ENCODE peak calls at places on chromosomes 5 and 9, in ten cellular contexts. R, I, H, A, O, M, N, F, Y and W are unnamed samples. For H3K4me1, the result is how much of the 10 kb centered on the place peaks cover.

GRCh38 chr9:14336244-14336643 is 22.3 kb upstream of the NFIB start:
- DNase-seq in R (no peak), I (no peak), H (no peak), A (no peak), O (no peak), M (no peak), N (no peak), F (no peak), Y (no peak), W (no peak)

GRCh38 chr5:42740920-42741319 is 15.7 kb upstream of the CCDC152 start:
- DNase-seq in R (no peak), I (no peak), H (no peak), A (no peak), O (no peak), M (no peak), N (no peak), F (no peak), Y (no peak), W (no peak)

GRCh38 chr9:137466041-137466799 is 7.1 kb upstream of the NSMF start:
- DNase-seq in R (no peak), I (peak), H (peak), A (no peak), O (peak), M (no peak), N (no peak), F (no peak), Y (peak), W (no peak)

GRCh38 chr5:122099060-122099790 is 21.2 kb upstream of the LOX start:
- DNase-seq in R (no peak), I (no peak), H (no peak), A (peak), O (no peak), M (no peak), N (peak), F (peak), Y (no peak), W (no peak)

GRCh38 chr9:29322240-29322639 is 1749.0 kb upstream of the C9orf72 start:
- DNase-seq in R (no peak), I (no peak), H (no peak), A (no peak), O (no peak), M (no peak), N (no peak), F (no peak), Y (no peak), W (no peak)

GRCh38 chr5:106331415-106331814 is 1339.3 kb downstream of the EFNA5 start:
- DNase-seq in R (no peak), I (no peak), H (no peak), A (no peak), O (no peak), M (no peak), N (peak), F (peak), Y (no peak), W (no peak)

GRCh38 chr9:95822583-95823431 is 52.7 kb upstream of the ERCC6L2 start:
- DNase-seq in R (no peak), I (no peak), H (no peak), A (peak), O (no peak), M (no peak), N (peak), F (peak), Y (no peak), W (no peak)

GRCh38 chr9:137669261-137669672 is 50.5 kb downstream of the EHMT1 start:
- DNase-seq in R (no peak), I (peak), H (peak), A (peak), O (no peak), M (no peak), N (no peak), F (no peak), Y (no peak), W (peak)

GRCh38 chr9:120348951-120349429 is 231.0 kb downstream of the CDK5RAP2 start:
- DNase-seq in R (peak), I (no peak), H (no peak), A (peak), O (no peak), M (no peak), N (peak), F (peak), Y (peak), W (no peak)

GRCh38 chr9:36590246-36590645 is 17.6 kb downstream of the MELK start:
- DNase-seq in R (no peak), I (no peak), H (no peak), A (no peak), O (no peak), M (no peak), N (no peak), F (no peak), Y (no peak), W (no peak)

GRCh38 chr9:133655701-133656100 is 19.5 kb downstream of the DBH start:
- DNase-seq in R (no peak), I (peak), H (no peak), A (no peak), O (no peak), M (no peak), N (no peak), F (no peak), Y (no peak), W (no peak)

GRCh38 chr5:173309731-173310130 is 18.5 kb downstream of the STC2 start:
- DNase-seq in R (no peak), I (peak), H (no peak), A (no peak), O (no peak), M (no peak), N (no peak), F (no peak), Y (no peak), W (no peak)

GRCh38 chr5:138029501-138029900 is 3.4 kb downstream of the FAM13B start:
- DNase-seq in R (no peak), I (no peak), H (no peak), A (no peak), O (no peak), M (no peak), N (no peak), F (no peak), Y (no peak), W (no peak)

GRCh38 chr9:98146101-98146991 is 27.3 kb upstream of the TRIM14 start:
- DNase-seq in R (peak), I (peak), H (peak), A (peak), O (peak), M (peak), N (peak), F (peak), Y (no peak), W (no peak)

GRCh38 chr9:86706391-86706790 is 240.9 kb downstream of the GAS1 start:
- DNase-seq in R (no peak), I (no peak), H (no peak), A (no peak), O (no peak), M (no peak), N (peak), F (peak), Y (no peak), W (no peak)

GRCh38 chr9:123176230-123176629 is 92.2 kb downstream of the STRBP start:
- DNase-seq in R (no peak), I (no peak), H (no peak), A (no peak), O (no peak), M (no peak), N (peak), F (peak), Y (no peak), W (no peak)

GRCh38 chr5:57267796-57268195 is 93.9 kb downstream of the GPBP1 start:
- DNase-seq in R (peak), I (no peak), H (no peak), A (no peak), O (no peak), M (no peak), N (no peak), F (no peak), Y (no peak), W (no peak)

GRCh38 chr5:77066823-77067442 is 20.2 kb downstream of the ZBED3 start:
- DNase-seq in R (no peak), I (no peak), H (no peak), A (no peak), O (no peak), M (no peak), N (peak), F (peak), Y (no peak), W (no peak)

GRCh38 chr5:84304591-84304990 is 80.1 kb downstream of the EDIL3 start:
- DNase-seq in R (no peak), I (no peak), H (no peak), A (no peak), O (no peak), M (no peak), N (peak), F (no peak), Y (no peak), W (no peak)

GRCh38 chr9:23841304-23841703 is 15.3 kb upstream of the ELAVL2 start:
- DNase-seq in R (no peak), I (no peak), H (no peak), A (no peak), O (no peak), M (no peak), N (no peak), F (peak), Y (no peak), W (no peak)

GRCh38 chr5:133489632-133490031 is 122.7 kb downstream of the FSTL4 start:
- DNase-seq in R (peak), I (no peak), H (no peak), A (peak), O (no peak), M (no peak), N (no peak), F (peak), Y (no peak), W (no peak)

GRCh38 chr5:177427211-177427822 is 841 bp downstream of the GRK6 start:
- DNase-seq in R (no peak), I (no peak), H (no peak), A (no peak), O (no peak), M (no peak), N (peak), F (peak), Y (peak), W (no peak)

GRCh38 chr9:134621558-134622110 is 20.0 kb upstream of the COL5A1 start:
- DNase-seq in R (no peak), I (no peak), H (peak), A (no peak), O (no peak), M (peak), N (no peak), F (no peak), Y (no peak), W (no peak)

GRCh38 chr9:88676644-88677043 is 141.7 kb downstream of the NXNL2 start:
- DNase-seq in R (no peak), I (no peak), H (no peak), A (no peak), O (no peak), M (no peak), N (no peak), F (no peak), Y (no peak), W (no peak)

GRCh38 chr9:88678431-88678830 is 143.5 kb downstream of the NXNL2 start:
- DNase-seq in R (no peak), I (no peak), H (no peak), A (no peak), O (no peak), M (no peak), N (no peak), F (no peak), Y (no peak), W (no peak)

GRCh38 chr9:88680505-88681160 is 145.7 kb downstream of the NXNL2 start:
- DNase-seq in R (no peak), I (no peak), H (no peak), A (no peak), O (no peak), M (no peak), N (peak), F (no peak), Y (no peak), W (no peak)

GRCh38 chr9:88680041-88680440 is 145.1 kb downstream of the NXNL2 start:
- DNase-seq in R (no peak), I (no peak), H (no peak), A (no peak), O (no peak), M (no peak), N (peak), F (no peak), Y (no peak), W (no peak)

DNA sequence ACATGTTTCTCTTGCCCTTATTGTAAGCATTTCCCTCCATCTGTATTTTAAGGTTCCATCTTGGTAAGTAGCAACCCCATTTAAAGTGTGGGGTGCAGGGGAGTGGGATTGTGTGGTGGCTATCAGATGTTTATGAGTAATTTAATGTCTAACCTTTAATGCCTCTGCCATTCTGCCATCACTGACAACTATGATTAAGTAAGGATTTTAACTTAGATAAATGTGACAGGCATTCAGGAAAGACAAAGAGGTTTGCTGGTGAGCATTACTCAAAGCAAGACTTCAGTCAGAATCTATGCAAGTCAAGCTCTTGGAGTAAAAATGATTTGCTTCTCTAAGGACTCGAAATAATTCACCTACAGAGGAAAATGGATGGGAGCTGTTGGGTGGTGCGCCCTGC is 143.0 kb downstream of the NXNL2 start:
- DNase-seq in R (no peak), I (no peak), H (no peak), A (no peak), O (no peak), M (no peak), N (no peak), F (no peak), Y (no peak), W (no peak)
- H3K4me1 ChIP-seq in R (under half), I (under half), H (under half), A (under half), O (under half), M (under half), N (under half), F (under half), Y (under half), W (under half)

GRCh38 chr9:19516348-19516747 is 107.5 kb downstream of the ACER2 start:
- DNase-seq in R (no peak), I (no peak), H (no peak), A (no peak), O (no peak), M (no peak), N (no peak), F (no peak), Y (no peak), W (no peak)

GRCh38 chr9:19513671-19514275 is 105.0 kb downstream of the ACER2 start:
- DNase-seq in R (no peak), I (no peak), H (no peak), A (no peak), O (no peak), M (no peak), N (peak), F (no peak), Y (no peak), W (no peak)

GRCh38 chr9:19512432-19512831 is 103.6 kb downstream of the ACER2 start:
- DNase-seq in R (no peak), I (no peak), H (no peak), A (no peak), O (no peak), M (no peak), N (no peak), F (no peak), Y (no peak), W (no peak)

GRCh38 chr9:19521205-19521604 is 112.4 kb downstream of the ACER2 start:
- DNase-seq in R (no peak), I (no peak), H (no peak), A (no peak), O (no peak), M (no peak), N (no peak), F (no peak), Y (no peak), W (no peak)

DNA sequence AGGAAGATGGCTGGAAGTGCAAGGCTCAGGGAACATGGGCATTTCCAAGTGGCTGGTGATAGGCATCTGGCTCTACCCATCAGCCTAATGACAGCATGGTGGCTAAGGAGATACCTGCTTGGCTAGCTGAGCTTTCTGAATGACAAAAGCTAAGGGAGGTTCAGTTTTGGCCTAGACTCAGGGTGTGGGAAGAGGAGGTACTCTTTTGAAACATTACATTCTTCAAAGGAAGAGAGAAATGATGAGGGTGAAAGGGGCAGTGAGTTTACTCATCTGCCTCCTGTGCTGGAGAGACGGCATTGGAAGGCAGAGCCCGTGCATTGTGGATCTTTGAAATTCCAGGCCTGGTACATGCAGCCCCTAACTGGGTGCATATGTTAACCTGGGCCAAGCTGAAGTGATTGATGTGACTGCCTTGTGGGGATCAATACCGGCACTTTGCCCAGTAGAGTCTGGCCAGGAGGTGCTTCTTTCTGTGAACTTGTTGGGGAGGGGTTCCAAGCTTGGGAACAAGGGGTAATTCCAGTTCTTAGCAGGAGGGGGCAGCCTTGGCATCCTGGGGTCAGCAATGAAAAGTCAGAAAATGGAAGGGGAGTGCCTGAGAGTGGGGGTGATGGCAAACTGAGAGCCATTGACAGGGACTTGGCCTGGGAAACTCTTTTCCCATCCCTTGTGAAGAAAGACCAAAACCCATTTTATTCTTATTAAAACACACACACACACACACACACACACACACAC is 108.6 kb downstream of the ACER2 start:
- DNase-seq in R (no peak), I (no peak), H (no peak), A (no peak), O (no peak), M (no peak), N (no peak), F (peak), Y (no peak), W (no peak)
- TF ChIP-seq CTCF in R (no peak), I (no peak), H (no peak), A (no peak), O (no peak), M (no peak), N (peak), F (peak), Y (no peak), W (no peak)

GRCh38 chr9:113521693-113522260 is 58.2 kb downstream of the RGS3 start:
- DNase-seq in R (no peak), I (no peak), H (no peak), A (no peak), O (no peak), M (no peak), N (no peak), F (no peak), Y (no peak), W (no peak)

GRCh38 chr9:113523421-113524141 is 60.1 kb downstream of the RGS3 start:
- DNase-seq in R (peak), I (no peak), H (peak), A (no peak), O (peak), M (no peak), N (peak), F (no peak), Y (peak), W (no peak)

GRCh38 chr9:113522419-113522818 is 58.9 kb downstream of the RGS3 start:
- DNase-seq in R (no peak), I (no peak), H (no peak), A (no peak), O (peak), M (no peak), N (no peak), F (no peak), Y (no peak), W (no peak)

GRCh38 chr9:113524460-113524859 is 60.9 kb downstream of the RGS3 start:
- DNase-seq in R (no peak), I (no peak), H (no peak), A (no peak), O (peak), M (no peak), N (no peak), F (no peak), Y (no peak), W (no peak)

GRCh38 chr9:113522858-113523257 is 59.3 kb downstream of the RGS3 start:
- DNase-seq in R (no peak), I (no peak), H (no peak), A (no peak), O (no peak), M (no peak), N (no peak), F (no peak), Y (no peak), W (no peak)
- H3K4me1 ChIP-seq in R (under half), I (under half), H (half or more), A (under half), O (half or more), M (under half), N (under half), F (under half), Y (under half), W (half or more)

GRCh38 chr5:159774476-159775031 is 141.7 kb upstream of the ADRA1B start:
- DNase-seq in R (no peak), I (no peak), H (no peak), A (no peak), O (no peak), M (no peak), N (no peak), F (no peak), Y (no peak), W (no peak)

GRCh38 chr5:159772698-159773061 is 143.6 kb upstream of the ADRA1B start:
- DNase-seq in R (no peak), I (no peak), H (no peak), A (no peak), O (no peak), M (no peak), N (no peak), F (no peak), Y (no peak), W (no peak)

GRCh38 chr5:159777049-159777448 is 139.2 kb upstream of the ADRA1B start:
- DNase-seq in R (no peak), I (no peak), H (no peak), A (no peak), O (no peak), M (no peak), N (no peak), F (no peak), Y (no peak), W (no peak)

GRCh38 chr5:159775890-159776289 is 140.4 kb upstream of the ADRA1B start:
- DNase-seq in R (no peak), I (no peak), H (no peak), A (no peak), O (no peak), M (no peak), N (no peak), F (no peak), Y (no peak), W (no peak)

DNA sequence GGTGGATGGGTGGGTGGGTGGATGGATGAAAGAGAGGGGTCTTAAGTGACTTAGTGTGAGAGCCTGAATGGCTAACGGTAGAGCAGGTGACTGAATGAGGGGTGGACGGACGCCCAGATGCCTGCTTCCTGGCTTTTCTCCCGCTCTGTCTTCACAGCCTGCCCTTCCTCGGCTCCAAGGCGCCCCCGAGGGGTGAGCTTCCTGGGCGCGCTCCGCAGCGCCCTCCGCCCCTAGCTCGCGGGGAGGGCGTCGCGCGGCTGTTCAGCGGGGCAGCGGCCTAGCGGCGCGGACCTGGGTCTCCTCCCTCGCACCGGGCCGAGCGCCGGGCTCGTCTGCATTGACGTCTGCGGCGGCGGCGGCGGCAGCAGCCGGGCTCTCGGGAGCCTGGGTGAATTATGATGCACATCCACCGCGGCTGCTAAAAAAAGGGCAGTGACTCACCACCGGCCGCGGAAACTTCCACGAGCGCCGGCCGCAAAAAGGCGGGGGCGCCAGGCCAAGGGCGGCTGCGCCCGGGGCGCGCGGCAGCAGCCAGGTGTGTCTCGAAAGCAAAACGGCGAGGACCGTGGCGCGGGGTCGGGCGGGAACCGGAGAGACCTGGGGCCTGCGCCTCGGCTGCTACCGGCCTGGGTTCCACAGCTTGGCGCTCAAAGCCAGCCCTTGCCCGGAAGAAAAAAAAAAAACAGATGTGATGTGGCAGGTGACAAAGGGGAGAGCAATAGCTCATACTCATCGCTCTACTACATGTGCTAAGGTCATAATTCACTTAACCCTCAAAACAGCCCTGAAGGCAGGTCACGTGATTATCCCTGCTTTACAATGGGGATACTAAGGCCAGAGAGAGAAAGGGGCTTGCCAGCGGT is 143.0 kb upstream of the ADRA1B start:
- DNase-seq in R (peak), I (peak), H (peak), A (peak), O (peak), M (peak), N (peak), F (peak), Y (peak), W (peak)
- TF ChIP-seq CTCF in R (no peak), I (peak), H (peak), A (peak), O (no peak), M (no peak), N (peak), F (no peak), Y (no peak), W (no peak)

GRCh38 chr5:88877826-88878225 is 5.2 kb downstream of the MEF2C start:
- DNase-seq in R (no peak), I (no peak), H (no peak), A (no peak), O (no peak), M (no peak), N (peak), F (no peak), Y (no peak), W (no peak)
- H3K4me1 ChIP-seq in R (under half), I (under half), H (under half), A (under half), O (under half), M (under half), N (under half), F (under half), Y (half or more), W (under half)

GRCh38 chr9:131349881-131350563 is 43.9 kb upstream of the PRRC2B start:
- DNase-seq in R (peak), I (peak), H (peak), A (peak), O (peak), M (peak), N (peak), F (peak), Y (peak), W (peak)
- TF ChIP-seq CTCF in R (peak), I (peak), H (peak), A (peak), O (peak), M (peak), N (peak), F (peak), Y (peak), W (peak)